ENCODE peak calls at places on chromosomes 11 and 22, in four cellular contexts. P is GM12878, Z is body of pancreas, R is K562. K is an unnamed sample.
A peak's percentile ranks its signal among the peaks of the same experiment; 100 is the strongest.

GRCh38 chr11:20353829-20354434 is 9.6 kb upstream of the HTATIP2 start:
- DNase-seq in P (no peak), Z (peak; percentile 28), R (peak; percentile 49), K (no peak)

GRCh38 chr22:17717708-17718107 is 56.6 kb downstream of the BID start:
- DNase-seq in P (no peak), Z (no peak), R (no peak), K (no peak)

GRCh38 chr11:71577469-71578004 is 5.1 kb downstream of the KRTAP5-11 start:
- DNase-seq in P (no peak), Z (no peak), R (no peak), K (no peak)

GRCh38 chr11:115206365-115207022 is 297.7 kb downstream of the CADM1 start:
- DNase-seq in P (no peak), Z (no peak), R (no peak), K (no peak)

GRCh38 chr11:67506426-67507032 is 1.4 kb upstream of the PITPNM1 start:
- DNase-seq in P (no peak), Z (peak; percentile 43), R (no peak), K (no peak)

GRCh38 chr22:33861216-33861875 is 58.9 kb downstream of the LARGE1 start:
- DNase-seq in P (no peak), Z (no peak), R (no peak), K (no peak)

GRCh38 chr11:68137833-68138232 is 16.6 kb upstream of the CHKA start:
- DNase-seq in P (no peak), Z (no peak), R (no peak), K (no peak)

GRCh38 chr11:70435361-70435760 is 37.0 kb downstream of the CTTN start:
- DNase-seq in P (no peak), Z (no peak), R (no peak), K (no peak)

GRCh38 chr11:11288972-11289616 is 64.0 kb downstream of the CSNK2A3 start:
- DNase-seq in P (no peak), Z (no peak), R (no peak), K (no peak)

GRCh38 chr22:41963453-41964105 is 5.7 kb upstream of the SEPTIN3 start:
- DNase-seq in P (no peak), Z (no peak), R (no peak), K (no peak)

GRCh38 chr11:30392221-30392784 is 69.4 kb downstream of the ARL14EP start:
- DNase-seq in P (no peak), Z (peak; percentile 41), R (no peak), K (no peak)

GRCh38 chr11:111795333-111795985 is 29.3 kb upstream of the PPP2R1B start:
- DNase-seq in P (no peak), Z (no peak), R (no peak), K (no peak)

GRCh38 chr11:105273660-105274280 is 134.2 kb upstream of the CARD18 start:
- DNase-seq in P (no peak), Z (no peak), R (no peak), K (no peak)

GRCh38 chr11:126444072-126444471 is 88.6 kb downstream of the ST3GAL4 start:
- DNase-seq in P (no peak), Z (no peak), R (no peak), K (no peak)

GRCh38 chr11:66663741-66664296 is 13.9 kb downstream of the RBM4B start:
- DNase-seq in P (no peak), Z (no peak), R (no peak), K (no peak)

GRCh38 chr11:102850973-102851745 is 7.8 kb upstream of the MMP3 start:
- DNase-seq in P (no peak), Z (no peak), R (no peak), K (peak; percentile 4)

GRCh38 chr11:61683961-61684869 is 4.0 kb downstream of the DAGLA start:
- DNase-seq in P (no peak), Z (peak; percentile 45), R (no peak), K (no peak)

GRCh38 chr22:36417281-36417686 is 29.5 kb upstream of the MYH9 start:
- DNase-seq in P (no peak), Z (peak; percentile 93), R (no peak), K (peak; percentile 42)

GRCh38 chr11:35362571-35362980 is 56.8 kb downstream of the SLC1A2 start:
- DNase-seq in P (no peak), Z (no peak), R (no peak), K (no peak)

GRCh38 chr11:35363246-35364100 is 55.9 kb downstream of the SLC1A2 start:
- DNase-seq in P (no peak), Z (no peak), R (no peak), K (no peak)

GRCh38 chr11:35359321-35360058 is 59.9 kb downstream of the SLC1A2 start:
- DNase-seq in P (no peak), Z (peak; percentile 40), R (no peak), K (no peak)

GRCh38 chr11:35357893-35358292 is 61.5 kb downstream of the SLC1A2 start:
- DNase-seq in P (no peak), Z (no peak), R (no peak), K (no peak)

GRCh38 chr11:35360059-35360530 is 59.3 kb downstream of the SLC1A2 start:
- DNase-seq in P (no peak), Z (no peak), R (no peak), K (no peak)
- TF ChIP-seq POLR2A in P (no peak), Z (no peak), R (no peak), K (no peak)

GRCh38 chr11:65428578-65429068 is 6.0 kb downstream of the NEAT1 start:
- DNase-seq in P (no peak), Z (peak; percentile 73), R (no peak), K (no peak)
- TF ChIP-seq POLR2A in P (peak; percentile 46), Z (no peak), R (no peak), K (peak; percentile 28)

DNA sequence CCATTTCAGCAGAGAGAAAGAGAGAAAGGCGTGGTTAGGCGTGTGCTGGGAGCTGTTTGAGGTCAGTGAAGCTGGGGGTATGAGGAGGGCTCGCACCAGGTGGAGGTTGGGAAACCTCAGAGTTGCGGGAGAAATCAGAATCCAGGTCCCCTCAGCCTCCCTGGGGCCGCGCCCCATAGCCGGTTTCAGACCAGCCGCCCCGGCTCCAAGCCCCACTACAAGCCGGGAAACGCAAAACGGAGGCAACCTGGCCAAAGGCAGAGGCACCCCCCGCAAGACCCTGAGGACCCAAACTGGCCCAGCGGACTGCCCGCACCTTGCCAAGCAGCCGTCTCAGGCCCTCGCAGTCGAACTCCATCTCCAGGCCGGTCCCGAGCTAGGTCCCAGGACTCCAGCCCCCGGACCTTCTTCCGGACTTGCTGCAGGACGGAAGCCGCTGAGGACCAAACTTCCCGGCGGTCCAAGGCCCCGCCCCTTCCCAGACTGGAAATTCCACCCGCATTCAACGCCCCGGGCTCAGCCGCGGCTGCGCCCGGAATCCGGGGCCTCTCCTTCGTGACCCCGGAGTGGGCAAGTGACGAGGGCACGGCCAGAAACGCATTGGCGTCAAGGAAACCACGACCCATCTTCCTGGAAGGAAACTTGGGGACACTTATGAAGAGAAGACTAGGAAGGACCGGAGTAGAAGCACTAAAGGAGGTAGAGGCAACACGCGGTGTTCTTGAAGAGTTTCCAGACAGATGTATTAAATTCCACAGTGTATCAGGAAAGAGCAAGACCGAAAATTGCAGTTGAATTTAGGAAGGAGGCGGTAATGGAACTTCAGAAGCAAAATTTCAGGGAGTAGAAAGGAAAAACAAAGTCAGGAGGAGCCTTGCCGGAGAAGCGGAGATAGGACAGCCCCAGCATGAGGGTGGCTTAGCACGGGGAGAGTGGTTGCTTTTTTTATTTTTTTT is at the start of gene UEVLD:
- DNase-seq in P (peak; percentile 31), Z (peak; percentile 89), R (peak; percentile 93), K (peak; percentile 88)
- TF ChIP-seq POLR2A in P (peak; percentile 85), Z (peak; percentile 53), R (peak; percentile 83), K (peak; percentile 86)

GRCh38 chr11:130553306-130553705 is 104.9 kb downstream of the ADAMTS15 start:
- DNase-seq in P (no peak), Z (no peak), R (no peak), K (no peak)

GRCh38 chr11:130551388-130551787 is 102.9 kb downstream of the ADAMTS15 start:
- DNase-seq in P (no peak), Z (no peak), R (no peak), K (no peak)

GRCh38 chr11:130550984-130551383 is 102.5 kb downstream of the ADAMTS15 start:
- DNase-seq in P (no peak), Z (no peak), R (no peak), K (no peak)

GRCh38 chr11:130555251-130555841 is 106.9 kb downstream of the ADAMTS15 start:
- DNase-seq in P (no peak), Z (peak; percentile 42), R (no peak), K (no peak)

GRCh38 chr11:130554241-130555055 is 106.0 kb downstream of the ADAMTS15 start:
- DNase-seq in P (no peak), Z (no peak), R (no peak), K (no peak)
- TF ChIP-seq POLR2A in P (no peak), Z (no peak), R (no peak), K (no peak)

GRCh38 chr11:26063915-26064314 is 268.0 kb upstream of the ANO3 start:
- DNase-seq in P (no peak), Z (no peak), R (no peak), K (no peak)
- TF ChIP-seq POLR2A in P (no peak), Z (no peak), R (no peak), K (no peak)

DNA sequence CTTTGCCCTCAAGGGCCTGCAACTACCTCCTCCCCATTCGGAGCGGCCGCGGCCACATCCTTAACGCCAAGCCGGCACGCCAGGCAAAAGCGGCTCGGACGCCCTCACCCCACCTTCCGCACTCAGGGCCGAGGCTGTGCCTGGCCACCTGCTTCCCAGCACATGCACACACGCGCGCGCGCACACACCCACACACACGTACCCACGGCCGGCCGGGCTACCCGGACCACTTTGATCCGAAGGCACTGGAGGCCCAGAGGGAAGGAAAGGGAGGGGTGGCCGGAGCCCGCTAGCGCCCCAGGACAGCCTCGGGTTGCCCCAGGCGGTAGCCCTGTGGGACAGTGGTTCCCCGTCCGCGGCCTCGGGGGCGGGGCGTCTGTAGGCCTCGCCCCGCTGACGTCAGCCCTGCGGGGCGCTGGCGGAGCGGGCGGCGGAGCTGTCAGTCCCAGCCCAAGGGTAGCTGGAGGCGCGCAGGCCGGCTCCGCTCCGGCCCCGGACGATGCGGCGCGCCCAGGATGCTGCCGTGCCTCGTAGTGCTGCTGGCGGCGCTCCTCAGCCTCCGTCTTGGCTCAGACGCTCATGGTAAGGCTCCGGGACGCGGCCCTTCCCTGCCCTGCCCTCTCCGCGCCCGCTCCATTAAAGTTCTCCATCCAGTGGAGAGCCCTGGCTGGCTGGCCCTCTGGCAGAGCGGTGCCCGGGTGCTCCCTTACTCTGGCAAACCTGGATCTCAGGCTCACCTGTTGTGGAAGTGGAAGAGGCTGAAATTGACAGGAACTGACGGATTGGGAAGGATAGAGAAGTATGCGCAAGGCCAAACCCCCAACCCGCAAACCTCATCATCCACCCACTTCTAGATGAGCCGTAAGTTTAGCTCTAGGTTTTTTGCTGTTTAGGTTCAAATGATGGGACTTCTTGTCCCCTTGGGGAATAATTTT is at the start of gene IL10RA:
- DNase-seq in P (no peak), Z (peak; percentile 78), R (peak; percentile 97), K (no peak)
- TF ChIP-seq POLR2A in P (peak; percentile 99), Z (peak; percentile 13), R (peak; percentile 94), K (no peak)

K was measured in H54.